ENCODE peak calls at places on chromosome 4, in six cellular contexts. X is T-cell, I is AML-193, H is SW 1271, C is adipocyte, F is HEK293T. R is an unnamed sample.
A peak's percentile ranks its signal among the peaks of the same experiment; 100 is the strongest.

GRCh38 chr4:98318521-98318920 is 57.3 kb downstream of the RAP1GDS1 start:
- DNase-seq in X (no peak), I (no peak), H (no peak), C (no peak), F (no peak), R (no peak)

GRCh38 chr4:102036619-102037376 is 246.3 kb downstream of the BANK1 start:
- DNase-seq in X (no peak), I (no peak), H (no peak), C (peak; percentile 70), F (no peak), R (no peak)

GRCh38 chr4:184825394-184826314 is at the start of gene ACSL1:
- DNase-seq in X (peak; percentile 72), I (peak; percentile 60), H (peak; percentile 25), C (peak; percentile 89), F (peak; percentile 87), R (peak; percentile 45)

GRCh38 chr4:83320548-83320947 is 14.1 kb downstream of the HPSE start:
- DNase-seq in X (no peak), I (peak; percentile 96), H (no peak), C (no peak), F (no peak), R (peak; percentile 5)

GRCh38 chr4:27836505-27836904 is 975.9 kb downstream of the STIM2 start:
- DNase-seq in X (no peak), I (no peak), H (no peak), C (peak; percentile 75), F (no peak), R (no peak)

GRCh38 chr4:87030606-87031441 is 96.0 kb downstream of the AFF1 start:
- DNase-seq in X (no peak), I (no peak), H (no peak), C (peak; percentile 43), F (no peak), R (peak; percentile 60)

GRCh38 chr4:106160560-106160959 is 155.4 kb downstream of the TBCK start:
- DNase-seq in X (no peak), I (no peak), H (no peak), C (no peak), F (no peak), R (no peak)

GRCh38 chr4:151340751-151341385 is 15.5 kb upstream of the SH3D19 start:
- DNase-seq in X (no peak), I (no peak), H (no peak), C (peak; percentile 24), F (no peak), R (no peak)

GRCh38 chr4:47838445-47838844 is 578 bp upstream of the CORIN start:
- DNase-seq in X (no peak), I (no peak), H (no peak), C (no peak), F (no peak), R (peak; percentile 39)

GRCh38 chr4:7156273-7157139 is 35.8 kb upstream of the SORCS2 start:
- DNase-seq in X (no peak), I (no peak), H (peak; percentile 3), C (peak; percentile 49), F (peak; percentile 48), R (peak; percentile 86)

GRCh38 chr4:182478475-182478874 is 235.3 kb downstream of the TENM3 start:
- DNase-seq in X (no peak), I (peak; percentile 44), H (peak; percentile 65), C (peak; percentile 90), F (no peak), R (no peak)

GRCh38 chr4:37441231-37442061 is 196.9 kb downstream of the NWD2 start:
- DNase-seq in X (no peak), I (no peak), H (no peak), C (no peak), F (no peak), R (peak; percentile 45)

GRCh38 chr4:8117278-8117682 is 41.3 kb downstream of the ABLIM2 start:
- DNase-seq in X (no peak), I (no peak), H (peak; percentile 53), C (no peak), F (peak; percentile 98), R (peak; percentile 94)

GRCh38 chr4:42574873-42575272 is 82.0 kb downstream of the ATP8A1 start:
- DNase-seq in X (no peak), I (peak; percentile 66), H (no peak), C (peak; percentile 2), F (no peak), R (no peak)